ENCODE peak calls at places on chromosome 3, in four cellular contexts. E, M, G and T are unnamed samples.

GRCh38 chr3:42443819-42444436 is 33.5 kb upstream of the LYZL4 start:
- DNase-seq in E (peak; percentile 80), M (peak; percentile 89), G (peak; percentile 30), T (peak; percentile 59)

GRCh38 chr3:46490338-46491084 is 7.3 kb upstream of the RTP3 start:
- DNase-seq in E (no peak), M (no peak), G (no peak), T (peak; percentile 58)

GRCh38 chr3:150252462-150252861 is 155.6 kb upstream of the TSC22D2 start:
- DNase-seq in E (no peak), M (no peak), G (no peak), T (peak; percentile 30)

GRCh38 chr3:22492342-22492741 is 710.8 kb upstream of the UBE2E2 start:
- DNase-seq in E (no peak), M (no peak), G (no peak), T (no peak)

GRCh38 chr3:197960694-197961581 is 921 bp downstream of the LMLN start:
- DNase-seq in E (no peak), M (peak; percentile 42), G (no peak), T (no peak)

GRCh38 chr3:71498543-71498942 is 85.0 kb downstream of the FOXP1 start:
- DNase-seq in E (no peak), M (no peak), G (no peak), T (no peak)

GRCh38 chr3:125602752-125603649 is 7.7 kb upstream of the OSBPL11 start:
- DNase-seq in E (no peak), M (no peak), G (no peak), T (peak; percentile 24)

GRCh38 chr3:355622-356021 is 159.1 kb downstream of the CHL1 start:
- DNase-seq in E (no peak), M (no peak), G (no peak), T (peak; percentile 89)

GRCh38 chr3:61158152-61158551 is 93.1 kb downstream of the FHIT start:
- DNase-seq in E (no peak), M (no peak), G (no peak), T (no peak)

GRCh38 chr3:138219255-138219654 is 32.2 kb downstream of the ARMC8 start:
- DNase-seq in E (no peak), M (no peak), G (no peak), T (no peak)

GRCh38 chr3:57382933-57383332 is 90.4 kb upstream of the ASB14 start:
- DNase-seq in E (no peak), M (no peak), G (no peak), T (peak; percentile 5)

GRCh38 chr3:48716982-48717746 is at the start of gene IP6K2:
- DNase-seq in E (peak; percentile 97), M (peak; percentile 91), G (peak; percentile 89), T (peak; percentile 97)

DNA sequence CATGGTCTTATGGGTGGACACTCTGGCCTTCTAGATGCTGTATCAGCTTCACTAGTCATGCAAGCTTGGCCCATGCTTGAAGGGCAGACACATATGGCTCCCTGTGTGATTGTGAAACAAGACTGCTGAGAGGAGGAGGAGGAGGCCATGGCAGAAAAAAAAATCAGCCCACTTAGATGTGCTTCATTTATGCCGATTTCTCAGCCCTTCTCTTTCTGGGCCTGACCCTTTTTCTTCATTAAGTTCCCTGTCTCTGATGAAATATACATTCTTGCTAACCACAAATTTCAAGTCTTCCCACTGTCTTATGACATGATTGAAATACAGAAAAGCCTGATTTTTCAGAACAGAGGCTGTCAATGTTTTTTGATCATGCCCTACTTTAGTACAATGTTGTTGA is 213.0 kb upstream of the FEZF2 start:
- DNase-seq in E (no peak), M (no peak), G (no peak), T (peak; percentile 46)
- TF ChIP-seq CHD1 in E (no peak), M (no peak), G (no peak), T (no peak)

DNA sequence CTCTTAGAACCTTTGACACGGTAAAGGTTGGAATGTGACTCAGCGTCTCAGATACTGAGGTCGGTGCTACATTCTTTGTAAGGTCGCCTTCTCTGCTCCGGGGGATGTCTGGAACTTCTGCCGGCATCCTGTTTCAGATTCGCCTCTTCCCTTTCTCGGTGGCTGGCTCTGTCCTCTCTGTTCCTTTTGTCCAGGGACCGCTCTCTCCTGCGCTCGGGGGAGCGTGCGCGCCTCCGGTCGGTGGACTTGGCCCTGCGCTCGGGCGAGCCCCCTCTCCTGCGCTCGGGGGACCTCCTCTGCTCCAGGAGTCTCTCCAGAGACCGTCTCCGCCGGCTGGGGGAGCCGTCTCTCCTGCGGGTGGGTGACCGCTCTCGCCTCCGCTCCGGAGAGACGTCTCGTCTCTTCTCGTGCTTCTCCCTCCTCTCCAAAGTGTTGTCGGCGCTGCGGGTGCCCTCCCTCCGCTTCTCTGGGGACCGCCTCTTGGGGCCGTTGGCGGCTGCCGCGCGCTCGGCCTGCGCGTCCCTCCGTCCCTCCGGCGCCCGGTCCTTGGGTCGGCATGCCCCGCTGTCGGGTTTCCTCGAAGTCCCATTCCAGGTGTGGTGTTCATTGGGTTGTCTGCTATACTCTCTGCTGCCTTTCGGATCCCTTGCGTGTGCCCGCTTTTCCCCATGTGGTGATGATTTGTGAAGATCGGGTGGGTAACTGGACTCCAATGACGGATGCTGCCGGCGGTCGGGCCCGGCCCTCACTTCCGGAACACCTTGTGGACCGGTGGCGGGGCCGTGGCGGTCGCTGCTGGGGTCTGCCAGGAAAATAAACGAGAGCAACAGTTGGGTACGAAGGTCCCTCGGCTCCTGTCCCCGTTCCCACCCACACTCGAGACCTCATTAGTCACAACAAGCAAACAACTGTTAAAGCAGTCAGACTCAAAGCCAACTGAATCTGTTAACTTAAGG is 668.8 kb upstream of the ADAMTS9 start:
- DNase-seq in E (no peak), M (no peak), G (no peak), T (no peak)
- TF ChIP-seq CHD1 in E (no peak), M (no peak), G (no peak), T (no peak)

DNA sequence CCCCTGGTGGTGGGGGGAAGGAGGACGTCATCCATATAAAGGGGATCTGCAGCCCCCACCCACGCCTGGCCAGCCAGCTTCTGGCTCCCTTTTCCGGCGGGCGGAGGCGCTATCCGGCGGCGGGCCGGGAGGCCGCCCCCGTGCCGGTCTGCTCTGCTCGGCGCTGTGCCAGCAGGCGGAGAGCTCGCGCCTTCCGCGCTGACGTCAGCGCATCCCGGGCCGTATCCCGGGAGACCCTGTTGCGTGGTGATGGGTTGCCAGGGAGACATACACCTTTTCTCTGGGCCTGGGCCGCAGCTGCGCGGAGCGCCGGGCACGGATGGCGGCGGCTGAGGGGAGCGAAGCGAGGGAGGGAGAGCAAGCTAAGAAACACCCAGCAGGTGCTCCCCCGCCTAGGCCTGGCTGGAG is 1.1 kb downstream of the FAM131A start:
- DNase-seq in E (peak; percentile 70), M (no peak), G (no peak), T (peak; percentile 87)
- TF ChIP-seq CHD1 in E (no peak), M (no peak), G (no peak), T (no peak)

DNA sequence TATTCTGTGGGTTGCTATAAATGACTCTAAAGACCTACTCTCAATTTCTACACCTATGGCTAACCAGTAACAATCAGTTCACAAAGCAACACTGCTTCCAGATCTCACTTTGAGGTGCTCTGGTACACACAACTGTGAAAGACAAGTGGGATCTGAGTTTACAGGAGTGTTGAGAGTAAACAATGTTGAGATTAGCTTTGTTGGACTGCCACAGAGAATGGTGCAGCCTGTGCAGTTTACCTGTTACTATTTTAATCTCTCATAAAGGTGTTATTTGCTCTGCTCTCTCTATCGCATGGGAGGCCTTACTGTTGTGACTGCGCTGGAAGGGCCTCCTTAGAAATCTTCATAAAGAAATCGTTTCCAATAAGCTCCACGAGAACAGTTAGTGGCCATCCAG is 112.0 kb downstream of the SOX2 start:
- DNase-seq in E (no peak), M (no peak), G (no peak), T (no peak)
- TF ChIP-seq CHD1 in E (no peak), M (no peak), G (no peak), T (no peak)

GRCh38 chr3:14254812-14255702 is 76.4 kb downstream of the LSM3 start:
- DNase-seq in E (no peak), M (no peak), G (no peak), T (no peak)

GRCh38 chr3:14252321-14253021 is 73.9 kb downstream of the LSM3 start:
- DNase-seq in E (no peak), M (no peak), G (no peak), T (peak; percentile 14)

GRCh38 chr3:14256046-14256445 is 77.4 kb downstream of the LSM3 start:
- DNase-seq in E (no peak), M (no peak), G (no peak), T (no peak)

GRCh38 chr3:14253983-14254382 is 75.4 kb downstream of the LSM3 start:
- DNase-seq in E (no peak), M (no peak), G (no peak), T (no peak)

GRCh38 chr3:14253022-14253761 is 74.6 kb downstream of the LSM3 start:
- DNase-seq in E (no peak), M (no peak), G (no peak), T (peak; percentile 41)
- TF ChIP-seq CHD1 in E (no peak), M (no peak), G (no peak), T (no peak)